ENCODE peak calls at places on chromosomes 2 and 18, in four cellular contexts. W, P, U and Q are unnamed samples.

GRCh38 chr2:95552911-95553310 is 38.9 kb upstream of the TRIM43 start:
- DNase-seq in W (no peak), P (peak), U (no peak), Q (no peak)

GRCh38 chr2:41910126-41910525 is 137.7 kb upstream of the PKDCC start:
- DNase-seq in U (no peak), W (no peak), P (no peak), Q (no peak)

GRCh38 chr2:200702044-200702443 is 109.7 kb upstream of the BZW1 start:
- DNase-seq in W (no peak), P (no peak), U (no peak), Q (no peak)

GRCh38 chr2:113282747-113283533 is 4.2 kb upstream of the PAX8 start:
- DNase-seq in P (peak), W (no peak), U (peak), Q (peak)

GRCh38 chr2:227322530-227323190 is 2.4 kb upstream of the MFF start:
- DNase-seq in P (no peak), W (no peak), U (no peak), Q (no peak)

GRCh38 chr2:235053649-235054048 is 101.8 kb downstream of the SH3BP4 start:
- DNase-seq in P (no peak), U (no peak), W (no peak), Q (no peak)

GRCh38 chr2:23901966-23902942 is 24.7 kb downstream of the ATAD2B start:
- DNase-seq in P (no peak), W (no peak), U (no peak), Q (no peak)

GRCh38 chr2:24515841-24516240 is 24.8 kb downstream of the NCOA1 start:
- DNase-seq in U (no peak), W (no peak), P (peak), Q (no peak)

GRCh38 chr2:238967031-238967977 is 119.4 kb downstream of the TWIST2 start:
- DNase-seq in U (no peak), P (peak), W (no peak), Q (no peak)

GRCh38 chr2:68193774-68194372 is 36.2 kb downstream of the PNO1 start:
- DNase-seq in W (no peak), P (no peak), U (no peak), Q (no peak)

GRCh38 chr2:86790134-86790827 is 432 bp downstream of the CD8A start:
- DNase-seq in U (no peak), W (no peak), P (peak), Q (no peak)

GRCh38 chr18:48581941-48582340 is 43.1 kb downstream of the CTIF start:
- DNase-seq in W (no peak), U (no peak), P (no peak), Q (no peak)

GRCh38 chr18:47944972-47945843 is 14.7 kb upstream of the SMAD2 start:
- DNase-seq in W (no peak), U (no peak), P (no peak), Q (no peak)

GRCh38 chr2:177332041-177332991 is 60.3 kb upstream of the AGPS start:
- DNase-seq in P (peak), U (no peak), W (peak), Q (peak)

GRCh38 chr2:84849271-84849952 is 31.5 kb downstream of the TRABD2A start:
- DNase-seq in U (no peak), W (no peak), P (no peak), Q (no peak)

GRCh38 chr2:27714851-27715291 is 51.2 kb downstream of the SLC4A1AP start:
- DNase-seq in P (peak), W (no peak), U (no peak), Q (no peak)

GRCh38 chr2:65654496-65654895 is 222.1 kb upstream of the SPRED2 start:
- DNase-seq in U (no peak), P (no peak), W (no peak), Q (no peak)

GRCh38 chr2:17588031-17588430 is 47.5 kb downstream of the VSNL1 start:
- DNase-seq in W (no peak), P (no peak), U (no peak), Q (no peak)

GRCh38 chr2:222976521-222977076 is 75.4 kb upstream of the KCNE4 start:
- DNase-seq in U (no peak), P (no peak), W (no peak), Q (no peak)

GRCh38 chr2:45759310-45759851 is 107.9 kb downstream of the PRKCE start:
- DNase-seq in W (no peak), P (peak), U (no peak), Q (no peak)

GRCh38 chr2:94880507-94880906 is 9.3 kb downstream of the TEKT4 start:
- DNase-seq in P (no peak), U (no peak), W (no peak), Q (no peak)

GRCh38 chr2:60058781-60059180 is 494.7 kb downstream of the BCL11A start:
- DNase-seq in U (no peak), W (no peak), P (no peak), Q (no peak)

GRCh38 chr2:46645681-46646162 is 166.4 kb downstream of the TMEM247 start:
- DNase-seq in P (no peak), W (no peak), U (no peak), Q (no peak)

GRCh38 chr2:200095436-200095835 is 140.1 kb downstream of the MAIP1 start:
- DNase-seq in P (no peak), U (no peak), W (no peak), Q (no peak)

GRCh38 chr2:12931211-12931844 is 214.6 kb downstream of the TRIB2 start:
- DNase-seq in W (no peak), P (peak), U (no peak), Q (no peak)

GRCh38 chr18:13375302-13376255 is 157.0 kb downstream of the LDLRAD4 start:
- DNase-seq in W (no peak), P (no peak), U (no peak), Q (peak)

GRCh38 chr2:162828545-162828944 is 10.0 kb downstream of the KCNH7 start:
- DNase-seq in W (no peak), P (no peak), U (no peak), Q (no peak)

GRCh38 chr2:240622631-240623235 is 2.5 kb upstream of the GPR35 start:
- DNase-seq in U (peak), W (no peak), P (no peak), Q (peak)

GRCh38 chr18:58541789-58542425 is 87.0 kb downstream of the ALPK2 start:
- DNase-seq in U (no peak), P (no peak), W (no peak), Q (no peak)

GRCh38 chr2:144890828-144891227 is 370.9 kb upstream of the ZEB2 start:
- DNase-seq in W (no peak), P (peak), U (no peak), Q (no peak)

GRCh38 chr2:12617366-12617765 is 99.4 kb upstream of the TRIB2 start:
- DNase-seq in P (no peak), U (no peak), W (no peak), Q (no peak)

GRCh38 chr2:75464348-75464946 is 96.3 kb downstream of the EVA1A start:
- DNase-seq in U (no peak), P (no peak), W (no peak), Q (no peak)

GRCh38 chr2:218756599-218757377 is 25.2 kb upstream of the CYP27A1 start:
- DNase-seq in W (no peak), U (no peak), P (no peak), Q (no peak)

GRCh38 chr2:65300134-65300771 is 72.6 kb downstream of the ACTR2 start:
- DNase-seq in P (no peak), W (no peak), U (peak), Q (peak)

GRCh38 chr2:195694553-195694952 is 37.5 kb downstream of the SLC39A10 start:
- DNase-seq in W (no peak), U (no peak), P (no peak), Q (no peak)

GRCh38 chr2:105180491-105180972 is 61.0 kb upstream of the GPR45 start:
- DNase-seq in P (no peak), W (no peak), U (no peak), Q (no peak)

GRCh38 chr18:32902566-32903330 is 129.9 kb upstream of the KLHL14 start:
- DNase-seq in P (no peak), U (no peak), W (no peak), Q (no peak)

DNA sequence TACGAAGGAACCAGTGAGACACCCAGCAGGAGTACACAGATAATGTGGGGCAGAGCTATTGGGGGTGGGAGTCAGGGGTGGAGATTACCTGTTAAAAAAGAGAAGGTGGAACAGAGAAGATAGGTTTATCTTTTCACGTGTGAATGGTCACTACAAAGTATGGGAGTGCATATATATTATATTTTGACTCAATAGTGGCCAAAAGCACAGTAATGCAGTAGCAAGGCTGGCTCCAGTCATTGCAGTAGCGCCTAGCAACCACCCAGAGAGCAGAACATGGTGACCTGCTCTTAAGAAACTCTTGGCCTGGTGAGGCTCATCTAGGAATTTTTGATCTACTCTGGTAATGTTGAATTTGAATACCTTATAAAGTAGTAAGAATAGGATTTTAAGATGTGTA is 1.0 kb downstream of the IMPACT start:
- DNase-seq in U (no peak), P (peak), W (no peak), Q (no peak)
- H3K27ac ChIP-seq in U (no peak), P (peak), W (no peak), Q (no peak)

GRCh38 chr2:37688771-37689468 is 17.5 kb upstream of the CDC42EP3 start:
- DNase-seq in U (no peak), P (peak), W (no peak), Q (no peak)
- H3K27ac ChIP-seq in U (peak), P (no peak), W (no peak), Q (no peak)

GRCh38 chr2:148553332-148553887 is 91.1 kb upstream of the EPC2 start:
- DNase-seq in P (no peak), W (no peak), U (no peak), Q (no peak)
- H3K27ac ChIP-seq in P (no peak), W (no peak), U (peak), Q (peak)

GRCh38 chr2:40358783-40359182 is 93.1 kb downstream of the SLC8A1 start:
- DNase-seq in P (no peak), U (no peak), W (no peak), Q (no peak)
- H3K27ac ChIP-seq in P (no peak), U (no peak), W (no peak), Q (no peak)

GRCh38 chr2:159137511-159138101 is 148.9 kb downstream of the WDSUB1 start:
- DNase-seq in W (no peak), P (no peak), U (no peak), Q (no peak)

GRCh38 chr2:159138642-159139182 is 147.8 kb downstream of the WDSUB1 start:
- DNase-seq in W (no peak), U (no peak), P (no peak), Q (no peak)

GRCh38 chr2:159134979-159135378 is 151.5 kb downstream of the WDSUB1 start:
- DNase-seq in P (no peak), U (no peak), W (no peak), Q (no peak)

GRCh38 chr2:159133795-159134194 is 152.7 kb downstream of the WDSUB1 start:
- DNase-seq in P (no peak), W (no peak), U (no peak), Q (no peak)

GRCh38 chr2:159136405-159136804 is 150.1 kb downstream of the WDSUB1 start:
- DNase-seq in P (no peak), W (no peak), U (no peak), Q (no peak)
- H3K27ac ChIP-seq in P (no peak), W (no peak), U (peak), Q (peak)

DNA sequence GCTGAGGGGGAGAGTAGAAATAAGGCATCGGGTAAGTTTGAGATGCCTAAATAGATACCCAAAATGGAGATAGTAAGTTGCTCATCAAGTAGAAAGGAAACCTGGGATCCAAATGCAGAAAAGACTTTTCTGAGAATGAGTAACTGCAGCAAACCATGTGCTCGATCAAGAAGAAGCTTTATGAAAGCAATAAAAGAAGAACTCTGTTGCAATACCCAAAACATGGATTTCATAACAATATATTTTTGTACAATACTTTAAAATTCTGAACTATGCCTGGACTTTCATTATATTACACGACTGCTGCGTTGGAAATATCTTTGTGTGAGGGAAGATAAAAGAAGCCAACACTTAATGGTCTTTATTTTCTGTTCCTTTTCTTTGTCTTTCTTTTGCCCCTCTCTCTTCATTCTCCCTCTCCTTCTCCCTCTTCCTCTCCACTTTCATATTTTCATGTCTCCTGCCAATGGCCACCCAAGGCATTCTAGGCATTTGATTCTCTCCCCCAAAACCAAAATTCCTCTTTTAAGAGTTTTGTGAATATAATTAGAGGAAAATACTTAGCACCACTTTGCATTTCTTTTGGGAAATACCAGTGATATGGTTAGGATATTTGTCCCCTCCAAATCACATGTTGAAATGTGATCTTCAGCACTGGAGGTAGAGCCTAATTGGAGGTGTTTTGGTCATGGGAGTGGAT is 257.6 kb downstream of the MREG start:
- DNase-seq in W (no peak), P (no peak), U (no peak), Q (no peak)
- H3K27ac ChIP-seq in W (no peak), P (no peak), U (peak), Q (no peak)